ENCODE peak calls at places on chromosomes 4 and X, in six cellular contexts. Q is effector CD4-positive, alpha-beta T cell; M is cardiac muscle cell; V is D341Med; J is lung; C is activated T-cell treated with anti-CD3 and anti-CD28 coated beads for 48 hours. F is an unnamed sample.
A peak's percentile ranks its signal among the peaks of the same experiment; 100 is the strongest.

GRCh38 chrX:19064175-19064574 is 58.1 kb downstream of the ADGRG2 start:
- DNase-seq in Q (no peak), M (no peak), J (no peak), V (peak; percentile 40), C (no peak), F (no peak)

GRCh38 chr4:47640911-47641310 is 155.8 kb downstream of the ATP10D start:
- DNase-seq in M (no peak), V (no peak), C (no peak), J (no peak), Q (no peak), F (no peak)

GRCh38 chrX:13899607-13900006 is 82.7 kb upstream of the GPM6B start:
- DNase-seq in C (no peak), J (no peak), Q (no peak), M (no peak), V (no peak), F (no peak)

GRCh38 chrX:28880136-28880535 is 292.9 kb downstream of the IL1RAPL1 start:
- DNase-seq in V (no peak), M (peak; percentile 4), Q (no peak), J (no peak), C (no peak), F (no peak)

GRCh38 chrX:119303137-119303536 is 67.1 kb downstream of the PGRMC1 start:
- DNase-seq in M (no peak), V (no peak), Q (no peak), C (no peak), J (no peak), F (no peak)

GRCh38 chr4:98249831-98250230 is 11.4 kb upstream of the RAP1GDS1 start:
- DNase-seq in M (no peak), C (no peak), V (no peak), Q (no peak), J (no peak), F (no peak)

GRCh38 chr4:24973471-24974251 is 57.1 kb downstream of the LGI2 start:
- DNase-seq in V (no peak), C (no peak), Q (no peak), M (no peak), J (peak; percentile 72), F (no peak)

GRCh38 chr4:89737888-89738287 is 99.1 kb downstream of the SNCA start:
- DNase-seq in Q (no peak), M (no peak), C (no peak), V (no peak), J (no peak), F (no peak)

GRCh38 chr4:143355540-143356217 is 19.0 kb downstream of the GAB1 start:
- DNase-seq in M (no peak), V (no peak), J (no peak), Q (no peak), C (no peak), F (no peak)

GRCh38 chrX:148695362-148695761 is 194.9 kb downstream of the AFF2 start:
- DNase-seq in V (no peak), J (no peak), C (no peak), M (no peak), Q (no peak), F (no peak)

GRCh38 chrX:137567474-137568232 is 1.7 kb downstream of the ZIC3 start:
- DNase-seq in Q (no peak), M (no peak), V (no peak), C (no peak), J (no peak), F (no peak)

GRCh38 chrX:1491851-1492349 is 39.2 kb upstream of the ASMTL start:
- DNase-seq in V (peak; percentile 67), Q (no peak), M (peak; percentile 14), C (peak; percentile 67), J (no peak), F (no peak)

GRCh38 chr4:142345909-142346308 is 500.2 kb downstream of the INPP4B start:
- DNase-seq in J (no peak), M (no peak), V (no peak), Q (no peak), C (no peak), F (no peak)

GRCh38 chrX:51891821-51892551 is 1.4 kb upstream of the MAGED1 start:
- DNase-seq in Q (no peak), M (no peak), J (no peak), V (no peak), C (no peak), F (no peak)

GRCh38 chr4:184417802-184418511 is 56.4 kb downstream of the IRF2 start:
- DNase-seq in Q (peak; percentile 3), J (no peak), M (no peak), C (no peak), V (no peak), F (no peak)

GRCh38 chr4:118989098-118990080 is 100.7 kb downstream of the SYNPO2 start:
- DNase-seq in C (no peak), V (no peak), M (no peak), Q (no peak), J (no peak), F (no peak)

GRCh38 chrX:124127496-124127895 is 166.0 kb downstream of the STAG2 start:
- DNase-seq in Q (no peak), C (no peak), M (no peak), V (no peak), J (no peak), F (no peak)

GRCh38 chr4:23717528-23718248 is 172.2 kb downstream of the PPARGC1A start:
- DNase-seq in Q (no peak), V (peak; percentile 51), J (no peak), C (no peak), M (peak; percentile 10), F (no peak)

GRCh38 chr4:101762544-101762943 is 28.0 kb upstream of the BANK1 start:
- DNase-seq in J (no peak), V (no peak), Q (no peak), C (no peak), M (no peak), F (no peak)

GRCh38 chr4:163901305-163901704 is 406.8 kb downstream of the TMA16 start:
- DNase-seq in V (no peak), M (no peak), C (no peak), Q (no peak), J (no peak), F (no peak)

GRCh38 chr4:133147365-133147821 is 1.7 kb upstream of the PCDH10 start:
- DNase-seq in V (peak; percentile 32), Q (no peak), M (no peak), J (no peak), C (no peak), F (no peak)

GRCh38 chr4:71322425-71322824 is 16.4 kb upstream of the SLC4A4 start:
- DNase-seq in Q (no peak), V (no peak), M (no peak), C (no peak), J (no peak), F (no peak)

GRCh38 chr4:140673729-140674128 is 82.5 kb downstream of the TBC1D9 start:
- DNase-seq in V (no peak), J (no peak), Q (no peak), M (no peak), C (no peak), F (no peak)

GRCh38 chrX:72498782-72499181 is 73.9 kb downstream of the HDAC8 start:
- DNase-seq in V (no peak), Q (no peak), M (no peak), J (no peak), C (no peak), F (no peak)